ENCODE peak calls at places on chromosomes 5 and 9, in seven cellular contexts. One of them, this sample, is unnamed.
A peak's percentile ranks its signal among the peaks of the same experiment; 100 is the strongest.

GRCh38 chr5:7391688-7392400 is 4.1 kb upstream of the ADCY2 start:
- DNase-seq in NCI-H1048: no peak
- DNase-seq in left cardiac atrium: no peak
- DNase-seq in AG08396: no peak
- DNase-seq in HT1080: no peak
- DNase-seq in NCI-H2171 treated with DMSO at 0.1 percent for 48 hours: no peak
- DNase-seq in heart right ventricle: no peak
- DNase-seq in this sample: no peak

GRCh38 chr9:8817335-8817734 is 1017.8 kb upstream of the DMAC1 start:
- DNase-seq in NCI-H1048: no peak
- DNase-seq in left cardiac atrium: no peak
- DNase-seq in AG08396: no peak
- DNase-seq in HT1080: no peak
- DNase-seq in NCI-H2171 treated with DMSO at 0.1 percent for 48 hours: no peak
- DNase-seq in heart right ventricle: no peak
- DNase-seq in this sample: no peak

GRCh38 chr5:99646011-99646647 is 717.3 kb upstream of the CHD1 start:
- DNase-seq in NCI-H1048: no peak
- DNase-seq in left cardiac atrium: no peak
- DNase-seq in AG08396: no peak
- DNase-seq in HT1080: peak; percentile 6
- DNase-seq in NCI-H2171 treated with DMSO at 0.1 percent for 48 hours: peak; percentile 0
- DNase-seq in heart right ventricle: no peak
- DNase-seq in this sample: no peak

GRCh38 chr5:136215812-136216211 is 22.9 kb upstream of the SMIM32 start:
- DNase-seq in NCI-H1048: no peak
- DNase-seq in left cardiac atrium: no peak
- DNase-seq in AG08396: no peak
- DNase-seq in HT1080: no peak
- DNase-seq in NCI-H2171 treated with DMSO at 0.1 percent for 48 hours: no peak
- DNase-seq in heart right ventricle: no peak
- DNase-seq in this sample: no peak

GRCh38 chr5:32771037-32771436 is 59.9 kb downstream of the NPR3 start:
- DNase-seq in NCI-H1048: no peak
- DNase-seq in left cardiac atrium: peak; percentile 34
- DNase-seq in AG08396: no peak
- DNase-seq in HT1080: no peak
- DNase-seq in NCI-H2171 treated with DMSO at 0.1 percent for 48 hours: no peak
- DNase-seq in heart right ventricle: peak; percentile 30
- DNase-seq in this sample: no peak

GRCh38 chr5:173973614-173973969 is 15.4 kb upstream of the C5orf47 start:
- DNase-seq in NCI-H1048: no peak
- DNase-seq in left cardiac atrium: no peak
- DNase-seq in AG08396: no peak
- DNase-seq in HT1080: no peak
- DNase-seq in NCI-H2171 treated with DMSO at 0.1 percent for 48 hours: no peak
- DNase-seq in heart right ventricle: no peak
- DNase-seq in this sample: no peak

GRCh38 chr5:6743161-6743560 is 29.9 kb downstream of the TENT4A start:
- DNase-seq in NCI-H1048: no peak
- DNase-seq in left cardiac atrium: no peak
- DNase-seq in AG08396: no peak
- DNase-seq in HT1080: no peak
- DNase-seq in NCI-H2171 treated with DMSO at 0.1 percent for 48 hours: no peak
- DNase-seq in heart right ventricle: no peak
- DNase-seq in this sample: no peak

GRCh38 chr5:69136296-69136695 is 30.7 kb upstream of the CCNB1 start:
- DNase-seq in NCI-H1048: peak; percentile 80
- DNase-seq in left cardiac atrium: no peak
- DNase-seq in AG08396: no peak
- DNase-seq in HT1080: no peak
- DNase-seq in NCI-H2171 treated with DMSO at 0.1 percent for 48 hours: no peak
- DNase-seq in heart right ventricle: no peak
- DNase-seq in this sample: no peak

GRCh38 chr9:114403153-114403756 is 15.5 kb upstream of the AKNA start:
- DNase-seq in NCI-H1048: no peak
- DNase-seq in left cardiac atrium: no peak
- DNase-seq in AG08396: no peak
- DNase-seq in HT1080: no peak
- DNase-seq in NCI-H2171 treated with DMSO at 0.1 percent for 48 hours: no peak
- DNase-seq in heart right ventricle: no peak
- DNase-seq in this sample: no peak

GRCh38 chr5:116815081-116815480 is 240.5 kb upstream of the SEMA6A start:
- DNase-seq in NCI-H1048: no peak
- DNase-seq in left cardiac atrium: no peak
- DNase-seq in AG08396: no peak
- DNase-seq in HT1080: no peak
- DNase-seq in NCI-H2171 treated with DMSO at 0.1 percent for 48 hours: no peak
- DNase-seq in heart right ventricle: no peak
- DNase-seq in this sample: no peak

GRCh38 chr9:127921592-127922120 is 4.8 kb upstream of the ST6GALNAC4 start:
- DNase-seq in NCI-H1048: no peak
- DNase-seq in left cardiac atrium: peak; percentile 83
- DNase-seq in AG08396: peak; percentile 83
- DNase-seq in HT1080: peak; percentile 47
- DNase-seq in NCI-H2171 treated with DMSO at 0.1 percent for 48 hours: peak; percentile 53
- DNase-seq in heart right ventricle: peak; percentile 80
- DNase-seq in this sample: peak; percentile 52

GRCh38 chr9:105296889-105297288 is 52.4 kb downstream of the SLC44A1 start:
- DNase-seq in NCI-H1048: no peak
- DNase-seq in left cardiac atrium: no peak
- DNase-seq in AG08396: peak; percentile 63
- DNase-seq in HT1080: peak; percentile 80
- DNase-seq in NCI-H2171 treated with DMSO at 0.1 percent for 48 hours: no peak
- DNase-seq in heart right ventricle: no peak
- DNase-seq in this sample: peak; percentile 82

GRCh38 chr5:93601433-93602175 is 18.6 kb downstream of the NR2F1 start:
- DNase-seq in NCI-H1048: no peak
- DNase-seq in left cardiac atrium: no peak
- DNase-seq in AG08396: peak; percentile 67
- DNase-seq in HT1080: no peak
- DNase-seq in NCI-H2171 treated with DMSO at 0.1 percent for 48 hours: peak; percentile 69
- DNase-seq in heart right ventricle: no peak
- DNase-seq in this sample: no peak

GRCh38 chr9:28365020-28365640 is 791.8 kb upstream of the C9orf72 start:
- DNase-seq in NCI-H1048: no peak
- DNase-seq in left cardiac atrium: no peak
- DNase-seq in AG08396: no peak
- DNase-seq in HT1080: peak; percentile 56
- DNase-seq in NCI-H2171 treated with DMSO at 0.1 percent for 48 hours: peak; percentile 53
- DNase-seq in heart right ventricle: no peak
- DNase-seq in this sample: no peak

GRCh38 chr5:54533541-54534179 is 16.1 kb downstream of the SNX18 start:
- DNase-seq in NCI-H1048: no peak
- DNase-seq in left cardiac atrium: peak; percentile 32
- DNase-seq in AG08396: no peak
- DNase-seq in HT1080: no peak
- DNase-seq in NCI-H2171 treated with DMSO at 0.1 percent for 48 hours: no peak
- DNase-seq in heart right ventricle: no peak
- DNase-seq in this sample: peak; percentile 51

GRCh38 chr5:151038292-151038745 is 17.9 kb downstream of the GPX3 start:
- DNase-seq in NCI-H1048: no peak
- DNase-seq in left cardiac atrium: no peak
- DNase-seq in AG08396: no peak
- DNase-seq in HT1080: no peak
- DNase-seq in NCI-H2171 treated with DMSO at 0.1 percent for 48 hours: no peak
- DNase-seq in heart right ventricle: no peak
- DNase-seq in this sample: no peak

GRCh38 chr9:100066539-100066938 is 32.3 kb downstream of the ERP44 start:
- DNase-seq in NCI-H1048: no peak
- DNase-seq in left cardiac atrium: peak; percentile 29
- DNase-seq in AG08396: peak; percentile 24
- DNase-seq in HT1080: no peak
- DNase-seq in NCI-H2171 treated with DMSO at 0.1 percent for 48 hours: peak; percentile 52
- DNase-seq in heart right ventricle: no peak
- DNase-seq in this sample: no peak

GRCh38 chr5:110639307-110639902 is 87.1 kb downstream of the TMEM232 start:
- DNase-seq in NCI-H1048: no peak
- DNase-seq in left cardiac atrium: no peak
- DNase-seq in AG08396: no peak
- DNase-seq in HT1080: no peak
- DNase-seq in NCI-H2171 treated with DMSO at 0.1 percent for 48 hours: no peak
- DNase-seq in heart right ventricle: no peak
- DNase-seq in this sample: no peak

GRCh38 chr9:106376689-106377088 is 486.3 kb upstream of the ZNF462 start:
- DNase-seq in NCI-H1048: no peak
- DNase-seq in left cardiac atrium: no peak
- DNase-seq in AG08396: no peak
- DNase-seq in HT1080: peak; percentile 36
- DNase-seq in NCI-H2171 treated with DMSO at 0.1 percent for 48 hours: no peak
- DNase-seq in heart right ventricle: no peak
- DNase-seq in this sample: no peak

GRCh38 chr5:1409386-1410110 is 35.7 kb downstream of the SLC6A3 start:
- DNase-seq in NCI-H1048: no peak
- DNase-seq in left cardiac atrium: no peak
- DNase-seq in AG08396: peak; percentile 58
- DNase-seq in HT1080: no peak
- DNase-seq in NCI-H2171 treated with DMSO at 0.1 percent for 48 hours: no peak
- DNase-seq in heart right ventricle: no peak
- DNase-seq in this sample: peak; percentile 44

GRCh38 chr5:157570801-157571200 is 4.8 kb downstream of the ADAM19 start:
- DNase-seq in NCI-H1048: no peak
- DNase-seq in left cardiac atrium: no peak
- DNase-seq in AG08396: no peak
- DNase-seq in HT1080: no peak
- DNase-seq in NCI-H2171 treated with DMSO at 0.1 percent for 48 hours: no peak
- DNase-seq in heart right ventricle: no peak
- DNase-seq in this sample: no peak

GRCh38 chr5:164204338-164204946 is 699.0 kb downstream of the MAT2B start:
- DNase-seq in NCI-H1048: no peak
- DNase-seq in left cardiac atrium: no peak
- DNase-seq in AG08396: no peak
- DNase-seq in HT1080: peak; percentile 54
- DNase-seq in NCI-H2171 treated with DMSO at 0.1 percent for 48 hours: no peak
- DNase-seq in heart right ventricle: no peak
- DNase-seq in this sample: peak; percentile 39

GRCh38 chr5:145775893-145776444 is 59.2 kb downstream of the PRELID2 start:
- DNase-seq in NCI-H1048: no peak
- DNase-seq in left cardiac atrium: no peak
- DNase-seq in AG08396: peak; percentile 78
- DNase-seq in HT1080: peak; percentile 88
- DNase-seq in NCI-H2171 treated with DMSO at 0.1 percent for 48 hours: no peak
- DNase-seq in heart right ventricle: no peak
- DNase-seq in this sample: peak; percentile 78

GRCh38 chr9:129282308-129283211 is 104.5 kb upstream of the IER5L start:
- DNase-seq in NCI-H1048: no peak
- DNase-seq in left cardiac atrium: no peak
- DNase-seq in AG08396: no peak
- DNase-seq in HT1080: no peak
- DNase-seq in NCI-H2171 treated with DMSO at 0.1 percent for 48 hours: no peak
- DNase-seq in heart right ventricle: no peak
- DNase-seq in this sample: no peak

GRCh38 chr5:14501353-14502162 is 80.0 kb upstream of the OTULINL start:
- DNase-seq in NCI-H1048: no peak
- DNase-seq in left cardiac atrium: no peak
- DNase-seq in AG08396: no peak
- DNase-seq in HT1080: no peak
- DNase-seq in NCI-H2171 treated with DMSO at 0.1 percent for 48 hours: no peak
- DNase-seq in heart right ventricle: no peak
- DNase-seq in this sample: peak; percentile 69

GRCh38 chr9:6224393-6225154 is 9.0 kb downstream of the IL33 start:
- DNase-seq in NCI-H1048: no peak
- DNase-seq in left cardiac atrium: no peak
- DNase-seq in AG08396: no peak
- DNase-seq in HT1080: no peak
- DNase-seq in NCI-H2171 treated with DMSO at 0.1 percent for 48 hours: no peak
- DNase-seq in heart right ventricle: no peak
- DNase-seq in this sample: no peak

GRCh38 chr9:81363916-81364480 is 325.3 kb downstream of the TLE1 start:
- DNase-seq in NCI-H1048: no peak
- DNase-seq in left cardiac atrium: no peak
- DNase-seq in AG08396: no peak
- DNase-seq in HT1080: peak; percentile 81
- DNase-seq in NCI-H2171 treated with DMSO at 0.1 percent for 48 hours: no peak
- DNase-seq in heart right ventricle: no peak
- DNase-seq in this sample: peak; percentile 93

This sample was measured in myocyte.